ENCODE peak calls at places on chromosomes 13 and 19, in seven cellular contexts. E is GM23338, N is HCT116, S is tibial nerve, L is neural progenitor cell, U is osteoblast, W is stomach. D is an unnamed sample.

GRCh38 chr19:1455336-1456120 is 5.6 kb downstream of the APC2 start:
- DNase-seq in E (peak), N (peak), S (no peak), L (peak), U (peak), W (peak), D (peak)

GRCh38 chr19:46000497-46001246 is 5.4 kb downstream of the CCDC61 start:
- DNase-seq in E (peak), N (no peak), S (no peak), L (peak), U (no peak), W (peak), D (no peak)

GRCh38 chr13:108508263-108508662 is 121.1 kb upstream of the MYO16 start:
- DNase-seq in E (peak), N (peak), S (no peak), L (peak), U (no peak), W (no peak), D (no peak)

GRCh38 chr19:1503089-1503924 is 9.5 kb downstream of the ADAMTSL5 start:
- DNase-seq in E (peak), N (no peak), S (no peak), L (peak), U (no peak), W (peak), D (no peak)

GRCh38 chr19:53868892-53869804 is 1.5 kb downstream of the MYADM start:
- DNase-seq in E (peak), N (peak), S (peak), L (peak), U (peak), W (peak), D (no peak)

GRCh38 chr19:11347546-11347945 is 1.2 kb downstream of the CCDC159 start:
- DNase-seq in E (no peak), N (no peak), S (no peak), L (no peak), U (no peak), W (no peak), D (no peak)

GRCh38 chr19:15717781-15718180 is 10.0 kb upstream of the OR10H2 start:
- DNase-seq in E (no peak), N (no peak), S (no peak), L (no peak), U (no peak), W (no peak), D (no peak)

GRCh38 chr13:74443623-74444022 is 309.4 kb upstream of the KLF12 start:
- DNase-seq in E (no peak), N (no peak), S (no peak), L (no peak), U (peak), W (no peak), D (no peak)

GRCh38 chr19:35975608-35976214 is 19.3 kb upstream of the SDHAF1 start:
- DNase-seq in E (peak), N (no peak), S (no peak), L (peak), U (no peak), W (no peak), D (no peak)

GRCh38 chr19:14073232-14073924 is 792 bp downstream of the MISP3 start:
- DNase-seq in E (peak), N (no peak), S (no peak), L (peak), U (peak), W (peak), D (no peak)

GRCh38 chr19:29623726-29624488 is 17.8 kb downstream of the POP4 start:
- DNase-seq in E (no peak), N (no peak), S (no peak), L (no peak), U (no peak), W (no peak), D (no peak)

GRCh38 chr13:42835012-42835411 is 53.6 kb downstream of the FAM216B start:
- DNase-seq in E (no peak), N (no peak), S (no peak), L (no peak), U (no peak), W (no peak), D (no peak)

GRCh38 chr19:44527554-44527953 is 1.9 kb downstream of the CEACAM20 start:
- DNase-seq in E (no peak), N (no peak), S (no peak), L (no peak), U (no peak), W (no peak), D (no peak)

GRCh38 chr13:111211789-111212516 is 96.8 kb downstream of the ARHGEF7 start:
- DNase-seq in E (peak), N (no peak), S (no peak), L (peak), U (no peak), W (no peak), D (no peak)

GRCh38 chr19:33110201-33110910 is 21.6 kb upstream of the WDR88 start:
- DNase-seq in E (no peak), N (no peak), S (no peak), L (no peak), U (peak), W (no peak), D (no peak)

GRCh38 chr19:36060430-36060829 is 5.7 kb downstream of the WDR62 start:
- DNase-seq in E (peak), N (no peak), S (no peak), L (peak), U (peak), W (peak), D (no peak)

GRCh38 chr13:110105136-110105535 is 201.8 kb downstream of the COL4A1 start:
- DNase-seq in E (no peak), N (no peak), S (no peak), L (no peak), U (no peak), W (no peak), D (no peak)

GRCh38 chr13:110103479-110103878 is 203.5 kb downstream of the COL4A1 start:
- DNase-seq in E (no peak), N (no peak), S (no peak), L (no peak), U (no peak), W (no peak), D (no peak)

GRCh38 chr13:110099922-110100321 is 207.0 kb downstream of the COL4A1 start:
- DNase-seq in E (no peak), N (no peak), S (no peak), L (no peak), U (no peak), W (no peak), D (no peak)

GRCh38 chr13:110102053-110102452 is 204.9 kb downstream of the COL4A1 start:
- DNase-seq in E (no peak), N (no peak), S (no peak), L (no peak), U (no peak), W (no peak), D (no peak)

GRCh38 chr13:110103026-110103425 is 203.9 kb downstream of the COL4A1 start:
- DNase-seq in E (no peak), N (no peak), S (no peak), L (no peak), U (no peak), W (no peak), D (no peak)
- H3K4me3 ChIP-seq in E (no peak), N (no peak), S (no peak), L (no peak), U (no peak), W (no peak), D (no peak)

DNA sequence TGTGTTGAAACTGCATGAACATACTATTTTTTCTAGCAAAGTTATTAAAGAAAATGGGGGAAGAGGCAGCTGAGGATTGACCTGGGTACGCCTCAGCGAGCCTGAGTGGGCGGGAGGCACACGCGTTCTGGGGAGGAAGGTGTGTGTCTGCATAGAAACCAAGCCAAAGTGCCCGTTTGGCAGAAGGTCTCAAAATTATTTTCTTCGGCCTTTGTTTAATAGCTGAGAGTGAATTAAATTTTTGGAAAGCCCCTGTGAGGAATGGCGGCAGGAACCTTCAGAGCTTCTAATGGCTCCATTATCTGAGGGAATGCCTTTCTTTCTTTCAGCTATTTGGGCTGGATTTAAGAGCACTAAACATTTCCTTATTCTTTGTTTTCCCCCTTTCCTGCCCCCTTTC is 5.2 kb downstream of the ZIC2 start:
- DNase-seq in E (peak), N (no peak), S (no peak), L (peak), U (peak), W (no peak), D (no peak)
- H3K4me3 ChIP-seq in E (peak), N (no peak), S (no peak), L (peak), U (no peak), W (no peak), D (no peak)

DNA sequence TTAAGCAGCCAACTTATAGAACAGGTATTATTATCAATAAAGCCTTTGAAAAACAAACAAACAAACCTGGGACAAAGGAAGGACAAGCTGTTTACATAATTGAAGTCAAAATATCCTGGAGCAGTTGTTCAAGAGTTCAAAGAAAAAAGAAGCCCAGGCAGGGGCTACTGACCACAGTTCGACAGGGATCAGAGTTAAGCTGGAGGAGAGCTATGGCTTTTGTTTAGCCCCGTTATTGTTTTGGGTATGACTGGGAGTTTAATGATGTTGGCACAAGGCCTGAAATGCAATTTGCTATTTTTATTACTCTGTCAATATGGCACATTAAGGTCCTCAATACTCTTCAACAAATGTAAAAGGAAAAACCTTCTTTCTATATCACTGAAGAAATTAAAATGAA is 624.4 kb upstream of the KLHL1 start:
- DNase-seq in E (no peak), N (no peak), S (no peak), L (peak), U (no peak), W (no peak), D (no peak)
- H3K4me3 ChIP-seq in E (no peak), N (no peak), S (no peak), L (no peak), U (no peak), W (no peak), D (no peak)

DNA sequence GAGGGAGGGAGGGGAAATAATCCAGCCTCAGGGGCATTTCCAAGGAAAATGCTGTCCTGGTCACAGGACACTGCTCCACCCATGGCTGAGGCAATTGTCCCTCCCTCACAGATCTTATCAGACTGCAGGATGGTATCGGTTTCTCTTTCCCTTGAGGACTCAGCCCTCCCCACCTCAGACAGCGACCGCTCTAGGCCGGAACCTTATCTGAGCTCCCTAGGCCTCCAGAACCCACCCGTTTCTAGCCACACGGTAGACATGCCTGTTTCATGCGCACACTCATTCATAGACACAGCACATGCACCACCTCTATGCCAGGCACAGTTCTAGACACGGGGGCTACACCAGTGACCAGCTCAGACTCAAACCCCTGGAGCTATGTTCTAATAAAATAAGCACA is 10.1 kb upstream of the IZUMO2 start:
- DNase-seq in E (no peak), N (no peak), S (no peak), L (no peak), U (no peak), W (peak), D (no peak)
- H3K4me3 ChIP-seq in E (no peak), N (no peak), S (no peak), L (no peak), U (no peak), W (no peak), D (no peak)

DNA sequence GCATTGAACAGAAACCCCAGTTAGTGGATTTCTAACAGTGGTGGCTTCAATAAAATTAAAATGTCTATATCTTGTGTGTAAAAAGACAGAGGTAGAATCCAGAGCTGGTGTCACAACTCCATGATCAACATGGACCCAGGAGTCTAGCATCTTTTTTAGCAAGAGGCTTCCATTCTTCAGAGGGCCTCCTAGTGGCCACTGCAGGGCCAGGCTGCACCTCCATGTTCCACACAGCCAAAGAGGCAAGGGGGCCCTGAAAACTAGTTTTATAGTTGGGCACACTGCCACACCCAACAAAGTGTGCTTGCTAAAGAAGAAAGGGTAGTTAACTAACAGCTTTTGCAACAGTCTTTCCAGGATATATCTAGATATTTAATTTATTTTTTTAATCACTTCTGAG is 12.9 kb downstream of the N4BP2L1 start:
- DNase-seq in E (peak), N (peak), S (no peak), L (peak), U (no peak), W (no peak), D (no peak)
- H3K4me3 ChIP-seq in E (no peak), N (no peak), S (no peak), L (no peak), U (no peak), W (no peak), D (no peak)

GRCh38 chr19:48511800-48512503 is at the start of gene LMTK3:
- DNase-seq in E (peak), N (no peak), S (no peak), L (peak), U (peak), W (no peak), D (no peak)

GRCh38 chr19:48514123-48514458 is 2.5 kb upstream of the LMTK3 start:
- DNase-seq in E (no peak), N (no peak), S (no peak), L (no peak), U (no peak), W (no peak), D (no peak)

GRCh38 chr19:48511321-48511731 is 309 bp downstream of the LMTK3 start:
- DNase-seq in E (no peak), N (no peak), S (no peak), L (peak), U (no peak), W (no peak), D (no peak)

GRCh38 chr19:48513289-48514122 is 1.9 kb upstream of the LMTK3 start:
- DNase-seq in E (peak), N (peak), S (no peak), L (peak), U (peak), W (peak), D (no peak)

GRCh38 chr19:48512504-48513288 is 1.1 kb upstream of the LMTK3 start:
- DNase-seq in E (no peak), N (no peak), S (no peak), L (peak), U (peak), W (no peak), D (no peak)
- H3K4me3 ChIP-seq in E (peak), N (peak), S (no peak), L (peak), U (no peak), W (peak), D (no peak)

GRCh38 chr13:53683608-53684007 is 655.0 kb downstream of the OLFM4 start:
- DNase-seq in E (no peak), N (no peak), S (no peak), L (no peak), U (no peak), W (no peak), D (no peak)

GRCh38 chr13:53683146-53683545 is 654.5 kb downstream of the OLFM4 start:
- DNase-seq in E (no peak), N (no peak), S (no peak), L (no peak), U (no peak), W (no peak), D (no peak)
- H3K4me3 ChIP-seq in E (no peak), N (no peak), S (no peak), L (no peak), U (no peak), W (no peak), D (no peak)

DNA sequence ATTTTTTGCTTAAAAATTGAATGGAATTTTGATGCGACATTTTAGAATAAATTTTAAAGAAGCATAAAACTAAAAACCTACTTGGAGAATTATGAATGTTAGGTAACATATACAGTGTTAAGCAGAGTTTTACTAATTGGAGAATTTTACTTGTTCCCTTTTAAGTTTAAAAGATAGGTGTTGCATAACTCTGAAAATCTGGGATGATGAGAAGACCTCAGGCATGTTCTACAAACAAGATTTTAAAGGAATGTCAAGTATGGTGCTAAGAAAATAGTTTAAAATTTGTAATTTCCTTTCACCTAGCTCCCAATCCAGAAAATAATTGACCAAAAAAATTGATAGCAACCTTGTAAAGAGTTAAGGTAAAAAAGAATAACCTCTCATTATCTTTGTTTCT is 135.8 kb downstream of the RFC3 start:
- DNase-seq in E (no peak), N (no peak), S (no peak), L (no peak), U (no peak), W (no peak), D (no peak)
- H3K4me3 ChIP-seq in E (no peak), N (no peak), S (no peak), L (no peak), U (no peak), W (no peak), D (no peak)

GRCh38 chr13:64371045-64371444 is 2859.1 kb downstream of the PCDH9 start:
- DNase-seq in E (no peak), N (peak), S (no peak), L (no peak), U (no peak), W (no peak), D (no peak)
- H3K4me3 ChIP-seq in E (no peak), N (no peak), S (no peak), L (no peak), U (no peak), W (no peak), D (no peak)